ENCODE peak calls at places on chromosomes 7 and 10, in five cellular contexts. N is NT2/D1, E is Peyer's patch, C is testis, P is SJSA1. D is an unnamed sample.
A peak's percentile ranks its signal among the peaks of the same experiment; 100 is the strongest.

GRCh38 chr7:47816647-47817046 is 131.6 kb downstream of the PKD1L1 start:
- DNase-seq in N (no peak), E (no peak), C (no peak), P (no peak), D (no peak)

GRCh38 chr10:107834706-107835105 is 670.2 kb upstream of the SORCS1 start:
- DNase-seq in N (no peak), E (no peak), C (no peak), P (no peak), D (no peak)

GRCh38 chr10:131096031-131096430 is 215.5 kb downstream of the TCERG1L start:
- DNase-seq in N (no peak), E (no peak), C (no peak), P (no peak), D (no peak)

GRCh38 chr7:36185732-36186131 is 32.7 kb downstream of the EEPD1 start:
- DNase-seq in N (no peak), E (no peak), C (no peak), P (no peak), D (no peak)

GRCh38 chr10:77501152-77501845 is 136.3 kb downstream of the KCNMA1 start:
- DNase-seq in N (no peak), E (no peak), C (no peak), P (peak; percentile 93), D (no peak)

GRCh38 chr7:7157177-7157886 is 25.0 kb upstream of the C1GALT1 start:
- DNase-seq in N (no peak), E (no peak), C (no peak), P (peak; percentile 50), D (no peak)

GRCh38 chr10:29328988-29329387 is 40.1 kb downstream of the LYZL1 start:
- DNase-seq in N (no peak), E (no peak), C (peak; percentile 39), P (no peak), D (no peak)

GRCh38 chr7:105473163-105473562 is 48.9 kb downstream of the PUS7 start:
- DNase-seq in N (no peak), E (no peak), C (peak; percentile 20), P (no peak), D (no peak)

GRCh38 chr10:133225707-133226191 is 4.3 kb upstream of the UTF1 start:
- DNase-seq in N (no peak), E (no peak), C (no peak), P (no peak), D (no peak)

GRCh38 chr10:33722067-33722466 is 387.6 kb upstream of the NRP1 start:
- DNase-seq in N (no peak), E (no peak), C (no peak), P (no peak), D (no peak)

GRCh38 chr7:2107386-2108085 is 125.2 kb downstream of the MAD1L1 start:
- DNase-seq in N (no peak), E (no peak), C (no peak), P (no peak), D (no peak)

GRCh38 chr10:62618576-62619408 is 185.7 kb upstream of the ADO start:
- DNase-seq in N (no peak), E (no peak), C (no peak), P (no peak), D (no peak)

GRCh38 chr10:45673074-45673628 is 579 bp upstream of the ZFAND4 start:
- DNase-seq in N (no peak), E (peak; percentile 47), C (peak; percentile 29), P (no peak), D (no peak)

GRCh38 chr7:132367795-132368194 is 208.5 kb downstream of the PLXNA4 start:
- DNase-seq in N (no peak), E (no peak), C (no peak), P (no peak), D (no peak)

GRCh38 chr10:111973826-111974225 is 209.7 kb downstream of the GPAM start:
- DNase-seq in N (no peak), E (no peak), C (no peak), P (no peak), D (no peak)

GRCh38 chr7:117582219-117582704 is 102.4 kb downstream of the CFTR start:
- DNase-seq in N (peak; percentile 15), E (no peak), C (peak; percentile 18), P (no peak), D (no peak)

GRCh38 chr10:27019827-27020226 is 80.5 kb downstream of the ANKRD26 start:
- DNase-seq in N (no peak), E (no peak), C (peak; percentile 17), P (no peak), D (peak; percentile 27)

GRCh38 chr7:146375155-146375554 is 258.6 kb downstream of the CNTNAP2 start:
- DNase-seq in N (no peak), E (no peak), C (no peak), P (no peak), D (no peak)

GRCh38 chr7:82700739-82701138 is 257.2 kb upstream of the CACNA2D1 start:
- DNase-seq in N (no peak), E (no peak), C (no peak), P (no peak), D (no peak)

GRCh38 chr7:1963575-1963974 is 269.2 kb downstream of the MAD1L1 start:
- DNase-seq in N (no peak), E (peak; percentile 13), C (no peak), P (no peak), D (no peak)

GRCh38 chr10:19922236-19922963 is 106.2 kb downstream of the PLXDC2 start:
- DNase-seq in N (no peak), E (no peak), C (peak; percentile 38), P (no peak), D (no peak)

GRCh38 chr7:148979827-148980226 is 48.5 kb downstream of the PDIA4 start:
- DNase-seq in N (no peak), E (no peak), C (no peak), P (no peak), D (no peak)

GRCh38 chr10:21372651-21373410 is 152.7 kb downstream of the SKIDA1 start:
- DNase-seq in N (no peak), E (peak; percentile 49), C (peak; percentile 73), P (peak; percentile 81), D (peak; percentile 83)

GRCh38 chr10:88389456-88389855 is 193.7 kb downstream of the RNLS start:
- DNase-seq in N (peak; percentile 5), E (no peak), C (peak; percentile 70), P (no peak), D (peak; percentile 42)

GRCh38 chr10:117666131-117666530 is 123.6 kb downstream of the EMX2 start:
- DNase-seq in N (no peak), E (no peak), C (no peak), P (peak; percentile 14), D (no peak)

GRCh38 chr10:16545126-16545736 is 23.6 kb upstream of the C1QL3 start:
- DNase-seq in N (no peak), E (no peak), C (no peak), P (no peak), D (peak; percentile 37)

GRCh38 chr7:55493416-55493815 is 78.9 kb downstream of the VOPP1 start:
- DNase-seq in N (no peak), E (no peak), C (no peak), P (no peak), D (no peak)

GRCh38 chr10:13893926-13894325 is 307.2 kb downstream of the PRPF18 start:
- DNase-seq in N (no peak), E (no peak), C (no peak), P (no peak), D (no peak)

GRCh38 chr10:121498071-121498470 is 100.2 kb downstream of the FGFR2 start:
- DNase-seq in N (no peak), E (no peak), C (no peak), P (no peak), D (no peak)

GRCh38 chr7:2024227-2024918 is 208.4 kb downstream of the MAD1L1 start:
- DNase-seq in N (peak; percentile 28), E (peak; percentile 21), C (no peak), P (no peak), D (no peak)

GRCh38 chr7:84372712-84373111 is 178.1 kb upstream of the SEMA3A start:
- DNase-seq in N (no peak), E (no peak), C (no peak), P (no peak), D (no peak)

GRCh38 chr10:13956826-13957225 is 370.1 kb downstream of the PRPF18 start:
- DNase-seq in N (no peak), E (no peak), C (peak; percentile 67), P (peak; percentile 56), D (no peak)

GRCh38 chr7:88522771-88523316 is 216.2 kb upstream of the STEAP4 start:
- DNase-seq in N (no peak), E (no peak), C (no peak), P (no peak), D (no peak)

GRCh38 chr7:117949232-117949631 is 76.0 kb upstream of the CTTNBP2 start:
- DNase-seq in N (no peak), E (no peak), C (no peak), P (no peak), D (no peak)

GRCh38 chr10:50635286-50635685 is 11.5 kb upstream of the SGMS1 start:
- DNase-seq in N (no peak), E (no peak), C (no peak), P (no peak), D (no peak)

GRCh38 chr10:100882681-100883321 is 30.0 kb upstream of the SLF2 start:
- DNase-seq in N (no peak), E (no peak), C (peak; percentile 29), P (peak; percentile 61), D (no peak)

GRCh38 chr10:72328045-72328828 is 26.5 kb downstream of the DNAJB12 start:
- DNase-seq in N (no peak), E (peak; percentile 79), C (peak; percentile 81), P (peak; percentile 66), D (peak; percentile 47)

GRCh38 chr7:123191132-123191531 is 8.6 kb downstream of the SLC13A1 start:
- DNase-seq in N (no peak), E (no peak), C (no peak), P (peak; percentile 78), D (no peak)
- H3K4me1 ChIP-seq in N (no peaks in the 10 kb centered on the region), E (no peaks in the 10 kb centered on the region), C (no peaks in the 10 kb centered on the region), P (peaks cover 60% of the 10 kb centered on the region), D (no peaks in the 10 kb centered on the region)

DNA sequence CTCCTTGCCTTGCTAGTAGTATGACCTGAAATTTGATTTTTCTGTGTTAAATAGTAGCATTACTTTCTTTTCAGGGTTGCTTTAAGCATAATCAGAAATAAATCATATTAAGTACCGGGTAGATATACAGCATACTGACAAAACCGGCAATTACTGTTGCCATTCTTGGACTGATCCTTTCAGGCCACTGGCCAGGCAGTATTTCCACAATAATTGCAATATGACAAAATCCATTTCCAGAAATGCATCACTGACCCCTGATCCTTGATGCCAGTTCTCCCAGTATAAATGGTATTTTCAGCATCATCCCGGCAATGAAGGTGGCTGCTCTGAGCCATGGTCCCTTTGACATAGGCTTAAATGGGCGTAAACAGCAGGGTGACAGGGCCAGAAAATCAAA is 6.8 kb downstream of the LRIT1 start:
- DNase-seq in N (no peak), E (no peak), C (no peak), P (no peak), D (no peak)
- H3K27me3 ChIP-seq in N (no peaks in the 10 kb centered on the region), E (no peaks in the 10 kb centered on the region), C (no peaks in the 10 kb centered on the region), P (peaks cover 19% of the 10 kb centered on the region), D (no peaks in the 10 kb centered on the region)

DNA sequence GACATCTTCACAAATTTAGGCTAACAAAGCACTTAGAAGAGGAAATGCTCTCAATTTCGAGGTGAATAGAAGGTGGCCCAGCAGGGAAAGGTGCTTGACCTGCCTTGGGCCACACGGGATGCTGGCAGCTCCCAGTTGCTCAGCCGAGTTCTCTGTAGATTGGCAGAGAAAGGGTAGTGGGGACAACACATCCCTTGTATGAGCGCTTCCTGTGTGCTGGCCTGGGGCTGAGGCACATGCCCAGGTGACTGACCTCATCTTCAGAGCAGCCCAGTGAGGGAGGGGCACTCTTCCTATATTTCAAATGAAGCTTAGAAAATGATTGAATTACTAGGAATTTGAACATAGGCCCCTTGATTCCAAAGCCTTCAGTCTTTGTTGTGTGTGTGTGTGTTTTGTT is 20.2 kb downstream of the BAG3 start:
- DNase-seq in N (no peak), E (no peak), C (no peak), P (no peak), D (no peak)
- H3K4me1 ChIP-seq in N (peaks cover 3% of the 10 kb centered on the region), E (no peaks in the 10 kb centered on the region), C (peaks cover 27% of the 10 kb centered on the region), P (peaks cover 23% of the 10 kb centered on the region), D (no peaks in the 10 kb centered on the region)

GRCh38 chr7:32941181-32941995 is 15.9 kb upstream of the FKBP9 start:
- DNase-seq in N (peak; percentile 79), E (no peak), C (no peak), P (no peak), D (peak; percentile 95)
- H3K27me3 ChIP-seq in N (peaks cover 96% of the 10 kb centered on the region), E (no peaks in the 10 kb centered on the region), C (no peaks in the 10 kb centered on the region), P (no peaks in the 10 kb centered on the region), D (no peaks in the 10 kb centered on the region)